ENCODE peak calls at places on chromosome 22, in ten cellular contexts. G is A549, Q is keratinocyte, D is cardiac muscle cell, N is tibial nerve, Y is right lobe of liver, M is psoas muscle, V is heart right ventricle, R is cardiac fibroblast, Z is left ventricle myocardium inferior. J is an unnamed sample.

GRCh38 chr22:39392341-39392948 is 7.1 kb upstream of the TAB1 start:
- DNase-seq in R (no peak), G (no peak), V (no peak), M (no peak), Y (no peak), N (no peak), Z (no peak), Q (no peak), D (no peak), J (no peak)

GRCh38 chr22:47044722-47045545 is 282.5 kb downstream of the TBC1D22A start:
- DNase-seq in V (no peak), D (no peak), M (peak; percentile 19), Y (peak; percentile 14), R (no peak), G (no peak), N (no peak), Q (no peak), Z (no peak), J (no peak)

GRCh38 chr22:31489632-31490495 is at the start of gene EIF4ENIF1:
- DNase-seq in G (peak; percentile 80), D (peak; percentile 88), V (peak; percentile 93), R (peak; percentile 86), Z (peak; percentile 92), M (peak; percentile 94), Y (peak; percentile 90), N (peak; percentile 75), Q (no peak), J (peak; percentile 38)

GRCh38 chr22:37674951-37675929 is at the start of gene LGALS1:
- DNase-seq in Y (peak; percentile 95), D (peak; percentile 35), M (peak; percentile 98), Q (peak; percentile 59), V (peak; percentile 99), R (peak; percentile 99), Z (peak; percentile 98), G (peak; percentile 92), N (peak; percentile 97), J (peak; percentile 67)

GRCh38 chr22:39430576-39431150 is 26.1 kb upstream of the MGAT3 start:
- DNase-seq in Q (no peak), D (no peak), V (no peak), M (no peak), Z (no peak), Y (no peak), N (no peak), R (no peak), G (no peak), J (no peak)

GRCh38 chr22:40499187-40499753 is 128.9 kb downstream of the SGSM3 start:
- DNase-seq in R (peak; percentile 96), Q (peak; percentile 69), Y (no peak), D (no peak), V (no peak), M (no peak), Z (no peak), N (no peak), G (peak; percentile 89), J (no peak)

GRCh38 chr22:28245579-28246224 is 326.6 kb upstream of the PITPNB start:
- DNase-seq in Q (no peak), M (no peak), V (no peak), D (no peak), G (no peak), N (no peak), R (no peak), Z (no peak), Y (no peak), J (no peak)

GRCh38 chr22:23243006-23243573 is 62.8 kb downstream of the BCR start:
- DNase-seq in N (no peak), Z (no peak), G (no peak), Y (no peak), V (no peak), R (no peak), M (peak; percentile 17), Q (no peak), D (peak; percentile 54), J (no peak)

GRCh38 chr22:31276426-31277167 is 15.7 kb downstream of the PIK3IP1 start:
- DNase-seq in M (no peak), Q (no peak), G (no peak), D (no peak), R (no peak), Z (no peak), N (no peak), V (no peak), Y (no peak), J (no peak)

GRCh38 chr22:23242473-23243001 is 62.2 kb downstream of the BCR start:
- DNase-seq in Y (no peak), V (no peak), M (peak; percentile 34), G (no peak), Q (no peak), Z (no peak), N (no peak), D (peak; percentile 64), R (no peak), J (no peak)

GRCh38 chr22:23521442-23522113 is 58.5 kb downstream of the IGLL1 start:
- DNase-seq in Y (peak; percentile 94), Q (no peak), R (peak; percentile 75), D (peak; percentile 99), N (peak; percentile 87), Z (peak; percentile 88), G (peak; percentile 86), M (peak; percentile 85), V (peak; percentile 90), J (peak; percentile 77)

GRCh38 chr22:32327066-32327465 is 30.6 kb upstream of the RFPL3 start:
- DNase-seq in D (no peak), R (peak; percentile 18), Y (no peak), V (no peak), N (no peak), G (no peak), M (no peak), Q (no peak), Z (no peak), J (no peak)

DNA sequence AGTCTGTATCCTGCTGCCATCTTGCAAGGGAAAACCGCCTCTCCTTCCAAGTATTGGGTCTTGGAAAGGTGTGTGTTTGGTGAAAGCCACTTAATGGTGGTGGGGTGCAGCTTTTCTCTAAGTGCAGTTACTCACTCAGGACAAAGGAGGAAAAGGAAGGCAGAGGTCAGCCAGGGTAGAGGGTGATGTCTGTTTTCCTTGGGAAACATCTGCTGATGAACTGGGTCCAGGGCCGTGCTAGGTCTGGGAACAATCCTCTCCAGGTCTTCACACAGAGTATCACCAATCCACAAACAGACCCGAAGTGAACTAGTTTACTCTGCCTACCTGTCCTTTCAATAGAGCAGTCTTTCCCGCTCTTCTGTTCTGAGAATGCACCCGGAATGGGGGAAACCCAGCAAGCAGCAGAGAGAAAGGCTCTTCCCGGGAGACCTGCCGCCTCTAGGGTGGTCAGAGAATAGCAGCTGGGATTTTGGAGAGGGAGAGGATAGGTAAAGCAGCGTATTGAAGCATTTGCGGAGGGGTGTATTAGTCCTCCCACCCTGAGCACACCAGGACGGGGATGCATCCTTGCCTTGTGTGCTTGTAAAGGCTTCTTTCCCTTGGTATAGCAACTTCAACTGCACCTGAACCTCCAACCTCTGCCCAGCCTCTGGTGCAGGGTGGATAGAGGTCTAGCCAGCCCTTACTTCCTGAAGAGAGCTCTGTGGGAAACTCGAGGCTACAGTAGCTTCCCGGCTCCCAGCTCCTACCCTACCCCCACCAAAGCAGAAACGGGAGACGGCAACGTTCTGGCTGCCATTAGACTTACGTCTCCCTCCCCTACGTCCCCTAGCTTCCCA is 20.7 kb downstream of the LHFPL7 start:
- DNase-seq in Z (no peak), Y (no peak), G (no peak), M (no peak), N (no peak), R (no peak), Q (no peak), D (no peak), V (no peak), J (no peak)
- TF ChIP-seq CTCF in Z (no peak), Y (no peak), G (no peak), M (no peak), N (no peak), R (no peak), Q (no peak), D (no peak), V (no peak), J (no peak)

DNA sequence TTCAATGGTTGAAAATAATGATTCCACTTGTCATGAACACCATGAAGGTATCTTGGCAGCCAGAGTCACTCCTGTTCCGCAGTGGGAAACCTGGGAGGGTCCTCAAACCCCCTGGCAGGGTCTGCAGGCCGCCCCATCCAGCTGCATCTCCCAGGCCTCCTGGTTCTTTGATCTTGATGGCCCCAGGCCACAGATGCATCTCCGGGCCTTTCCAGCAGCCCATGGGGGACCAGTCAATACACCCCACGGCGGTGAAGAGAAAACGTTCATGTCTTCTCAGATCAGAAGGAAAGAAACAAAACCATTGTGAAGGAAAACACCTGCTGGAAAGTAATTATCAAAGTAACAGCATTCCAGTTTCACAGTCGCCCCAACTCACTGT is 1.8 kb upstream of the TTLL8 start:
- DNase-seq in M (no peak), Z (no peak), N (no peak), D (no peak), V (no peak), G (no peak), R (no peak), Y (no peak), Q (no peak), J (no peak)
- H3K4me3 ChIP-seq in M (no peak overlapping the region), Z (no peak overlapping the region), N (no peak overlapping the region), D (no peak overlapping the region), V (no peak overlapping the region), G (no peak overlapping the region), R (no peak overlapping the region), Y (no peak overlapping the region), Q (no peak overlapping the region), J (no peak overlapping the region)

GRCh38 chr22:48662476-48663150 is 1165.1 kb downstream of the BRD1 start:
- DNase-seq in D (no peak), Y (no peak), G (no peak), N (no peak), V (no peak), Q (no peak), Z (no peak), R (no peak), M (peak; percentile 36), J (no peak)

GRCh38 chr22:48664586-48664985 is 1163.1 kb downstream of the BRD1 start:
- DNase-seq in V (no peak), Q (no peak), Z (no peak), Y (no peak), D (no peak), N (no peak), R (no peak), G (no peak), M (peak; percentile 4), J (no peak)

GRCh38 chr22:48661984-48662383 is 1165.7 kb downstream of the BRD1 start:
- DNase-seq in V (no peak), D (no peak), Z (no peak), M (peak; percentile 27), G (no peak), Q (no peak), R (no peak), Y (no peak), N (no peak), J (no peak)

GRCh38 chr22:48665286-48666010 is 1162.2 kb downstream of the BRD1 start:
- DNase-seq in Z (no peak), V (no peak), G (no peak), R (no peak), M (peak; percentile 8), Q (no peak), N (no peak), D (no peak), Y (no peak), J (no peak)

GRCh38 chr22:48663297-48663696 is 1164.4 kb downstream of the BRD1 start:
- DNase-seq in R (peak; percentile 24), Y (no peak), N (no peak), G (peak; percentile 54), Q (no peak), M (peak; percentile 38), D (no peak), Z (no peak), V (no peak), J (no peak)
- TF ChIP-seq CTCF in R (peak; percentile 25), Y (peak; percentile 19), N (no peak), G (no peak), Q (no peak), M (peak; percentile 13), D (peak; percentile 10), Z (no peak), V (peak; percentile 20), J (peak; percentile 43)

GRCh38 chr22:19852177-19852781 is 2.4 kb downstream of the GNB1L start:
- DNase-seq in Y (peak; percentile 21), V (no peak), Z (no peak), R (no peak), Q (no peak), G (no peak), D (no peak), M (peak; percentile 51), N (no peak), J (no peak)
- H3K4me3 ChIP-seq in Y (no peak overlapping the region), V (no peak overlapping the region), Z (no peak overlapping the region), R (no peak overlapping the region), Q (peak overlapping the region; percentile 89), G (no peak overlapping the region), D (no peak overlapping the region), M (no peak overlapping the region), N (no peak overlapping the region), J (no peak overlapping the region)

J was measured in retinal pigment epithelial cell.